ENCODE peak calls at places on chromosomes 6 and 20, in seven cellular contexts. B, O, H, S, N, D and T are unnamed samples.

GRCh38 chr6:148203970-148204369 is 138.7 kb upstream of the SASH1 start:
- DNase-seq in H (no peak), O (peak; percentile 66), N (no peak), S (no peak), B (no peak), D (no peak), T (no peak)

GRCh38 chr6:39424831-39425230 is 102.3 kb upstream of the KCNK16 start:
- DNase-seq in O (no peak), B (no peak), H (no peak), D (no peak), S (no peak), N (no peak), T (no peak)

GRCh38 chr20:63432577-63433061 is 39.8 kb downstream of the KCNQ2 start:
- DNase-seq in S (peak; percentile 77), N (peak; percentile 35), D (peak; percentile 41), B (peak; percentile 19), O (no peak), H (no peak), T (peak; percentile 76)

GRCh38 chr6:12467706-12468670 is 177.8 kb downstream of the EDN1 start:
- DNase-seq in B (no peak), H (no peak), N (no peak), S (no peak), D (no peak), O (no peak), T (no peak)

GRCh38 chr6:36068603-36069002 is 41.0 kb downstream of the MAPK14 start:
- DNase-seq in O (no peak), S (no peak), D (no peak), N (no peak), B (no peak), H (no peak), T (no peak)

GRCh38 chr20:61253264-61253639 is 1.2 kb downstream of the CDH4 start:
- DNase-seq in D (no peak), B (no peak), S (peak; percentile 69), H (no peak), N (no peak), O (no peak), T (peak; percentile 65)

GRCh38 chr6:6635291-6635690 is 46.8 kb downstream of the LY86 start:
- DNase-seq in O (no peak), B (no peak), H (no peak), N (no peak), D (no peak), S (no peak), T (no peak)

GRCh38 chr6:157596461-157596860 is 215.5 kb downstream of the ZDHHC14 start:
- DNase-seq in B (no peak), D (no peak), N (no peak), O (no peak), S (no peak), H (no peak), T (no peak)

GRCh38 chr6:136549359-136550044 is 720 bp downstream of the MAP7 start:
- DNase-seq in N (no peak), D (peak; percentile 23), O (no peak), B (no peak), H (no peak), S (peak; percentile 75), T (peak; percentile 83)
- TF ChIP-seq YY1 in N (no peak), D (no peak), O (no peak), B (no peak), H (no peak), S (no peak), T (no peak)

GRCh38 chr6:88588938-88589337 is 374.5 kb downstream of the RNGTT start:
- DNase-seq in N (no peak), O (no peak), S (no peak), H (no peak), D (no peak), B (no peak), T (no peak)

GRCh38 chr6:88585081-88585692 is 378.2 kb downstream of the RNGTT start:
- DNase-seq in H (no peak), D (no peak), O (no peak), N (no peak), S (no peak), B (no peak), T (no peak)

GRCh38 chr6:88587158-88587537 is 376.3 kb downstream of the RNGTT start:
- DNase-seq in H (no peak), O (no peak), N (no peak), S (no peak), D (no peak), B (no peak), T (no peak)

GRCh38 chr6:88584581-88584980 is 378.8 kb downstream of the RNGTT start:
- DNase-seq in B (no peak), S (no peak), O (no peak), D (no peak), N (no peak), H (no peak), T (no peak)

DNA sequence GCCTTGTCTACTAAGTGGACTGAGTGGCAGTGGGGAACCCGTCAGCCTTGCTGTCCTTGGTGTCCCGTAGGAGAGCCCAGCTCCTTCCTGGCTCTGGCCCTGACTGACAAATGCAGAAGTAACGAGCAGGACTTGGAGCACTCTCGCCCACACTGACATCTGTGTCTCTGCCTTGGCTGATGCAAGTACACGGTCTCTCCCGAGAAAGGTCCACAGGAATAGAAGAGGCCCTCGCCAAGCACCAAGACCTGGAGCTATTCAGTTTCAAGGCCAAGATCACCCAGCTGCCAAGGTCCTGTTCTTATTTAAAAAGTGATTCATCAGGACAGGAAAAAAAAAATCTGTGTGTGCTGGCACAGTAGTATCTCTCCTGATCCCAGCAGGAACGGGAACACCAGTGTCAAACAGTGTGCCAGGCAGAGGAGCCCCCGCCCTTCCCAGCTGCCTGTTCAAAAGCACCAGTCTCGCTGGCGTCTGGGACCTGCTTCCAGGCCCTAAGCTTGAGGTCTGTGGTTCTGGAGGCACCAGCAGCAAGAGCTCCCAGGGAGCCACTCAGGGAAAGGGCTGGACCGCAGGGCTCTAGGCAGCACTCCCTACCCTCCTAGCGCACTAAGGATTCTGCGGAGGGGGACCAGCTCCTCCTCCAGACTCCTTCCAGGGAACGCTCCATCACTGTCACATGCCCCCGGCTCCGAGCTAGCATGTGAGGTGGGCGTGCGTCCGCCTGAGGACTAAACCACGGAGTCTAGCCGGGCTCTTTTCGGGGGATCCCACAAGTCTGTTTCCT is 376.9 kb downstream of the RNGTT start:
- DNase-seq in N (no peak), B (no peak), O (no peak), S (no peak), H (no peak), D (no peak), T (no peak)
- TF ChIP-seq YY1 in N (no peak), B (no peak), O (no peak), S (no peak), H (no peak), D (no peak), T (no peak)

DNA sequence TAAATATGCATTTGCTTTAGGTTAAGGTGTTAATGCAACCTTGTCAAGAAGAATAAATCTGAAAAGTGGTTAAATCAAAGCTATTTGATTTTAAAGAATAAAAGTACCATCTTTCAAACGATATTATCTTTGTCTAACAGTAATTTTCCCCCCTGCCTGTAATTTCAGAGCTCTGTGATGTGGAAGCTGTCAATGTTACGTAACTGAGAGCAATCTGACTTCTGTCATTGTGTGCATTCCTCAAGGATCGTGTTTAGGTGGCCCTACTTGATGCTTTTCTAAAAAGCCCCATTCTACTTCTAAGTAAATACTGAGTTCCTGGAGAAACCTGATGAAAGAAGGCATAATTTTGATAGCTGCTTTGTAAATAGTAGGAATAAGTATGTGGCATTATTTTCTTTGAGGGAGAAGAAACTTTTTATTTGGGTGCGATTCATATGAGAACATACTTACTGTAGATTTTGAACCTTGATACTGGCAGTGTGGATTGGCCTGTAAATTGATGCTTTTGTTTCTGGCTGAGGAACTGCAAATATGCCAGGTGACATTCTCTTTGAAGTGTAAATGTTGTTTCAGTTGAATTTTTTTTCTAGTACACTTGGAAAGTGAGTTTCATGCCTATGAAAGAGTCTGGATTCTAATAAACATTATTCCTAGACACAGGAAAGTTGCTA is 529.6 kb upstream of the FLRT3 start:
- DNase-seq in D (no peak), N (no peak), S (no peak), H (peak; percentile 53), B (no peak), O (no peak), T (no peak)
- TF ChIP-seq YY1 in D (no peak), N (no peak), S (no peak), H (no peak), B (no peak), O (no peak), T (no peak)

GRCh38 chr6:136113736-136114173 is 136.4 kb downstream of the MTFR2 start:
- DNase-seq in O (no peak), N (peak; percentile 39), B (no peak), H (no peak), S (peak; percentile 66), D (no peak), T (no peak)

GRCh38 chr6:136108591-136108990 is 141.5 kb downstream of the MTFR2 start:
- DNase-seq in N (no peak), S (no peak), O (no peak), H (no peak), D (no peak), B (no peak), T (no peak)

GRCh38 chr6:136111831-136112230 is 138.3 kb downstream of the MTFR2 start:
- DNase-seq in D (no peak), S (no peak), H (no peak), O (no peak), B (no peak), N (no peak), T (no peak)

GRCh38 chr6:136114661-136115060 is 135.4 kb downstream of the MTFR2 start:
- DNase-seq in B (no peak), D (no peak), N (no peak), S (no peak), O (no peak), H (no peak), T (no peak)

DNA sequence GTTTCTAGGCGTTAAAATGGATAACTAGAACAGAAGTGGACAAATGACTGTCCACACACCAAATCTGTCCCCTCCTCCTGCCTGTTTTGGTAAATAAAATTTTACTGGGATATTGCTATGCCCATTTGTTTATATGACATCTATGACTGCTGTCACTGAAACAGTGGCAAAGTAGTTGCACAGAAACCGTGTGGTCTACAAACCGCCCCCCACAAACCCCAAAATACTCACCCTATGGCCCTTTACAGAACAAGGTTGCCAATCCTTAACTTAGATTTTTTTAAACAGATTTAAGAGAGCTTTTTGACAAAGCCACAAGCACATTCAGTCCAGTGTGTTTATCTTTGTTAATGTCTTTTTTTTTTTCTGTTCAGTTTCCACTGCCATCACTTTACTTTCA is 137.8 kb downstream of the MTFR2 start:
- DNase-seq in H (no peak), B (no peak), O (no peak), D (no peak), S (no peak), N (no peak), T (no peak)
- TF ChIP-seq YY1 in H (no peak), B (no peak), O (no peak), D (no peak), S (no peak), N (no peak), T (no peak)

GRCh38 chr6:136568129-136568528 is 17.9 kb upstream of the MAP7 start:
- DNase-seq in N (no peak), D (no peak), S (no peak), B (no peak), H (no peak), O (no peak), T (no peak)

GRCh38 chr6:136567688-136568087 is 17.5 kb upstream of the MAP7 start:
- DNase-seq in S (no peak), D (no peak), B (no peak), O (no peak), H (no peak), N (no peak), T (no peak)

GRCh38 chr6:136564170-136564569 is 13.9 kb upstream of the MAP7 start:
- DNase-seq in B (no peak), N (no peak), O (no peak), S (no peak), D (no peak), H (no peak), T (no peak)

GRCh38 chr6:136566007-136566487 is 15.8 kb upstream of the MAP7 start:
- DNase-seq in O (no peak), N (no peak), S (no peak), H (no peak), D (peak; percentile 21), B (no peak), T (no peak)

GRCh38 chr6:136566851-136567250 is 16.6 kb upstream of the MAP7 start:
- DNase-seq in D (no peak), H (no peak), N (no peak), S (no peak), B (no peak), O (no peak), T (no peak)
- TF ChIP-seq YY1 in D (no peak), H (no peak), N (no peak), S (no peak), B (no peak), O (no peak), T (no peak)